ENCODE peak calls at places on chromosomes 4 and X, in nine cellular contexts. G, H, R, S, O, Q, J, F and A are unnamed samples.

GRCh38 chr4:173365359-173365996 is 5.3 kb upstream of the SAP30 start:
- DNase-seq in G (no peak), S (no peak), Q (no peak), J (no peak), O (no peak), R (no peak), F (no peak), H (no peak), A (no peak)

GRCh38 chrX:15751160-15751819 is 13.2 kb downstream of the CA5B start:
- DNase-seq in O (peak; percentile 38), R (peak; percentile 86), Q (no peak), S (peak; percentile 76), J (no peak), H (no peak), G (no peak), F (no peak), A (no peak)

GRCh38 chr4:33722800-33723511 is 2521.4 kb downstream of the ARAP2 start:
- DNase-seq in Q (no peak), S (peak; percentile 62), R (no peak), F (no peak), O (peak; percentile 54), G (no peak), J (no peak), H (no peak), A (no peak)

GRCh38 chr4:134777626-134778025 is 576.0 kb upstream of the PABPC4L start:
- DNase-seq in F (no peak), O (peak; percentile 6), S (no peak), Q (no peak), R (no peak), H (no peak), J (no peak), G (peak; percentile 68), A (no peak)

GRCh38 chr4:165502919-165503907 is 124.4 kb downstream of the CPE start:
- DNase-seq in S (peak; percentile 57), J (no peak), Q (no peak), R (no peak), G (no peak), H (no peak), O (peak; percentile 87), F (peak; percentile 17), A (peak; percentile 94)

GRCh38 chr4:141193516-141193915 is 27.2 kb upstream of the ZNF330 start:
- DNase-seq in R (no peak), O (no peak), G (no peak), Q (no peak), J (no peak), S (no peak), F (no peak), H (no peak), A (no peak)

GRCh38 chr4:2083116-2083825 is 24.1 kb downstream of the NAT8L start:
- DNase-seq in H (no peak), G (no peak), S (no peak), R (no peak), F (no peak), Q (no peak), J (peak; percentile 16), O (no peak), A (no peak)

GRCh38 chr4:160129439-160129838 is 1026.6 kb downstream of the RAPGEF2 start:
- DNase-seq in J (no peak), G (no peak), H (no peak), R (no peak), S (no peak), O (peak; percentile 40), F (peak; percentile 28), Q (no peak), A (peak; percentile 69)

GRCh38 chr4:55561884-55562283 is 15.2 kb upstream of the CLOCK start:
- DNase-seq in H (peak; percentile 34), F (no peak), J (no peak), O (no peak), S (no peak), R (no peak), Q (no peak), G (no peak), A (no peak)

GRCh38 chr4:3340038-3340702 is 47.3 kb downstream of the RGS12 start:
- DNase-seq in G (no peak), J (no peak), Q (no peak), R (no peak), H (no peak), S (no peak), F (no peak), O (no peak), A (no peak)

GRCh38 chr4:123361195-123361861 is 35.3 kb upstream of the SPRY1 start:
- DNase-seq in H (no peak), J (no peak), F (peak; percentile 52), O (peak; percentile 90), G (no peak), R (no peak), S (peak; percentile 97), Q (no peak), A (peak; percentile 76)

GRCh38 chr4:11529625-11530201 is 101.0 kb upstream of the HS3ST1 start:
- DNase-seq in O (peak; percentile 77), F (peak; percentile 42), J (no peak), R (no peak), H (no peak), S (peak; percentile 95), G (no peak), Q (no peak), A (no peak)

GRCh38 chrX:103878466-103879151 is 46.6 kb upstream of the RAB9B start:
- DNase-seq in O (peak; percentile 72), R (no peak), Q (no peak), S (peak; percentile 41), G (peak; percentile 7), F (peak; percentile 54), J (no peak), H (no peak), A (peak; percentile 65)

GRCh38 chr4:47217291-47217690 is 185.9 kb downstream of the GABRB1 start:
- DNase-seq in J (no peak), R (no peak), H (no peak), F (no peak), Q (no peak), S (no peak), O (no peak), G (no peak), A (no peak)

GRCh38 chr4:579543-580175 is 3.6 kb upstream of the TMEM271 start:
- DNase-seq in O (no peak), Q (no peak), S (no peak), G (peak; percentile 52), H (no peak), R (no peak), F (no peak), J (no peak), A (no peak)

GRCh38 chrX:100935767-100936166 is 7.0 kb upstream of the XKRX start:
- DNase-seq in F (no peak), J (no peak), R (no peak), O (no peak), Q (no peak), S (no peak), G (no peak), H (no peak), A (no peak)

DNA sequence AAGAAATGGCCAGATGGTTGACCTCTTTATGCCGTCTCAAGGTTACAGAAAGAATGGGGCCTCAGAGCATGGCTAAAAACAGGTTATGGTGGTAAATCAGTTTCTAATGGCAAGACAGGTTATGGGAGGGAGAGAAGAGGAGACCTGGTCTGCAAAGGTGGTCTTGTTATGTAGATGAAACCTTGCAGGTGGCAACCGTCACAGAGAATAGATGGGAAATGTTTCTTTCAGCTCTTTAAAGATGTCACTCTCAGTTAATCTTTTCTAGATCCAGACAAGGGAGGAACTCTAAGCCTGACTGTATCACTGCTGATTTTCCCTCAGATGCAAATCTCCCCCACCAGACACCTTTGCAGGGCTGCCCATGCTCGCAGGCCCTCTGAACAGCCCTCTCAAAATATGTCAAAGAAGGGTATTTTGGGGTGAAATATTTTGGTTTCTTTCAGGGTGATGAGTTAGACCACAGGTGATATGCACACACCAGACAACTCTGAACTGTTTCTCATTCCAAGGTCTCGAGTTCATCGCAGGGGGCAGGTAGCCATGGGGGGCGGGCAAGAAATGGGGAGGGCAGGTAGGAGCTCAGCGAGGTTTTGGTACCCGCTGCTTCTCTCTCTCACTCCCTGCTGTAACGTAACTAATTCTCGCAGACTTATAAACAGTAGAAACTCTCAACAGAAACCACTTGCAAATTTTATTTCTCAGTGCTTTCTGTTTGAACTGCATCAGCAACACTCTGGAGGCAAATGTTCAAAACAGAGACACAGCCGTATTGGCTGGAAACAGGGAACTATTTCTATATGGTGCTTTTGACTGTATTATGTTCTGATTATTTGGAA is 32.4 kb downstream of the CASP3 start:
- DNase-seq in G (peak; percentile 54), J (no peak), S (no peak), R (no peak), Q (no peak), H (peak; percentile 54), F (no peak), O (no peak), A (no peak)
- H3K4me3 ChIP-seq in G (peak overlapping the region; percentile 31), J (no peak overlapping the region), S (no peak overlapping the region), R (no peak overlapping the region), Q (no peak overlapping the region), H (peak overlapping the region; percentile 25), F (no peak overlapping the region), O (no peak overlapping the region), A (no peak overlapping the region)

GRCh38 chrX:123720486-123720885 is 12.4 kb downstream of the THOC2 start:
- DNase-seq in H (no peak), O (no peak), F (no peak), Q (no peak), J (no peak), R (no peak), S (no peak), G (no peak), A (no peak)
- H3K4me3 ChIP-seq in H (no peak overlapping the region), O (no peak overlapping the region), F (no peak overlapping the region), Q (no peak overlapping the region), J (no peak overlapping the region), R (no peak overlapping the region), S (no peak overlapping the region), G (no peak overlapping the region), A (no peak overlapping the region)

GRCh38 chr4:114606240-114606639 is 7.6 kb downstream of the UGT8 start:
- DNase-seq in O (no peak), J (no peak), Q (no peak), S (no peak), F (no peak), R (no peak), G (peak; percentile 93), H (no peak), A (no peak)

GRCh38 chr4:114600066-114600552 is 1.5 kb downstream of the UGT8 start:
- DNase-seq in S (no peak), F (no peak), G (no peak), R (no peak), Q (no peak), O (no peak), H (no peak), J (no peak), A (no peak)

GRCh38 chr4:114601304-114602052 is 2.9 kb downstream of the UGT8 start:
- DNase-seq in Q (no peak), H (peak; percentile 30), R (no peak), F (no peak), O (no peak), S (no peak), J (no peak), G (no peak), A (no peak)

GRCh38 chr4:114600672-114601071 is 2.1 kb downstream of the UGT8 start:
- DNase-seq in J (no peak), R (no peak), O (no peak), G (no peak), H (no peak), F (no peak), S (no peak), Q (no peak), A (no peak)

GRCh38 chr4:114603455-114603854 is 4.8 kb downstream of the UGT8 start:
- DNase-seq in G (no peak), F (no peak), O (no peak), J (no peak), R (no peak), H (peak; percentile 55), Q (no peak), S (no peak), A (no peak)
- H3K4me3 ChIP-seq in G (no peak overlapping the region), F (no peak overlapping the region), O (no peak overlapping the region), J (no peak overlapping the region), R (no peak overlapping the region), H (no peak overlapping the region), Q (no peak overlapping the region), S (no peak overlapping the region), A (no peak overlapping the region)

GRCh38 chrX:120299928-120300327 is 11.3 kb downstream of the TMEM255A start:
- DNase-seq in G (peak; percentile 64), Q (no peak), O (no peak), H (no peak), S (no peak), R (no peak), F (no peak), J (no peak), A (no peak)
- H3K4me3 ChIP-seq in G (no peak overlapping the region), Q (no peak overlapping the region), O (no peak overlapping the region), H (no peak overlapping the region), S (no peak overlapping the region), R (no peak overlapping the region), F (no peak overlapping the region), J (no peak overlapping the region), A (no peak overlapping the region)